ENCODE peak calls at places on chromosomes 6 and 20, in five cellular contexts. One of them, this sample, is unnamed.

GRCh38 chr20:31675828-31676533 is 38.3 kb downstream of the COX4I2 start:
- DNase-seq in Karpas-422: peak
- DNase-seq in activated T-helper 1 cell treated with Interleukin-2 at 50 U/mL for 16 hours: peak
- DNase-seq in midbrain: no peak
- DNase-seq in NCI-H1436: no peak
- DNase-seq in this sample: peak

GRCh38 chr20:61516398-61517208 is 264.5 kb downstream of the CDH4 start:
- DNase-seq in activated T-helper 1 cell treated with Interleukin-2 at 50 U/mL for 16 hours: no peak
- DNase-seq in midbrain: no peak
- DNase-seq in NCI-H1436: no peak
- DNase-seq in Karpas-422: no peak
- DNase-seq in this sample: no peak

GRCh38 chr6:154891901-154892300 is 103.2 kb upstream of the TIAM2 start:
- DNase-seq in midbrain: no peak
- DNase-seq in activated T-helper 1 cell treated with Interleukin-2 at 50 U/mL for 16 hours: no peak
- DNase-seq in NCI-H1436: no peak
- DNase-seq in Karpas-422: no peak
- DNase-seq in this sample: no peak

GRCh38 chr20:47237715-47238114 is 118.8 kb downstream of the ZMYND8 start:
- DNase-seq in midbrain: no peak
- DNase-seq in Karpas-422: no peak
- DNase-seq in NCI-H1436: no peak
- DNase-seq in activated T-helper 1 cell treated with Interleukin-2 at 50 U/mL for 16 hours: no peak
- DNase-seq in this sample: no peak

GRCh38 chr20:17912916-17913315 is 55.7 kb downstream of the SNX5 start:
- DNase-seq in Karpas-422: no peak
- DNase-seq in activated T-helper 1 cell treated with Interleukin-2 at 50 U/mL for 16 hours: no peak
- DNase-seq in NCI-H1436: no peak
- DNase-seq in midbrain: no peak
- DNase-seq in this sample: no peak

GRCh38 chr20:19291024-19291817 is 78.8 kb downstream of the SLC24A3 start:
- DNase-seq in NCI-H1436: no peak
- DNase-seq in activated T-helper 1 cell treated with Interleukin-2 at 50 U/mL for 16 hours: no peak
- DNase-seq in midbrain: no peak
- DNase-seq in Karpas-422: no peak
- DNase-seq in this sample: no peak

GRCh38 chr6:1624848-1625341 is 15.2 kb downstream of the FOXC1 start:
- DNase-seq in midbrain: no peak
- DNase-seq in activated T-helper 1 cell treated with Interleukin-2 at 50 U/mL for 16 hours: no peak
- DNase-seq in Karpas-422: no peak
- DNase-seq in NCI-H1436: no peak
- DNase-seq in this sample: no peak

GRCh38 chr20:57287007-57287810 is 20.8 kb upstream of the BMP7 start:
- DNase-seq in NCI-H1436: no peak
- DNase-seq in Karpas-422: no peak
- DNase-seq in midbrain: no peak
- DNase-seq in activated T-helper 1 cell treated with Interleukin-2 at 50 U/mL for 16 hours: no peak
- DNase-seq in this sample: no peak

GRCh38 chr6:15770347-15771143 is 107.7 kb upstream of the DTNBP1 start:
- DNase-seq in midbrain: no peak
- DNase-seq in NCI-H1436: no peak
- DNase-seq in activated T-helper 1 cell treated with Interleukin-2 at 50 U/mL for 16 hours: no peak
- DNase-seq in Karpas-422: no peak
- DNase-seq in this sample: no peak

GRCh38 chr6:73394577-73395354 is at the start of gene DDX43:
- DNase-seq in NCI-H1436: no peak
- DNase-seq in midbrain: no peak
- DNase-seq in activated T-helper 1 cell treated with Interleukin-2 at 50 U/mL for 16 hours: no peak
- DNase-seq in Karpas-422: no peak
- DNase-seq in this sample: peak

GRCh38 chr6:105791569-105792318 is 294.4 kb upstream of the PRDM1 start:
- DNase-seq in midbrain: no peak
- DNase-seq in NCI-H1436: no peak
- DNase-seq in Karpas-422: no peak
- DNase-seq in activated T-helper 1 cell treated with Interleukin-2 at 50 U/mL for 16 hours: no peak
- DNase-seq in this sample: no peak

GRCh38 chr6:53979468-53980067 is 131.7 kb upstream of the MLIP start:
- DNase-seq in Karpas-422: peak
- DNase-seq in NCI-H1436: peak
- DNase-seq in midbrain: peak
- DNase-seq in activated T-helper 1 cell treated with Interleukin-2 at 50 U/mL for 16 hours: no peak
- DNase-seq in this sample: no peak

GRCh38 chr6:2945069-2945452 is 26.3 kb downstream of the SERPINB6 start:
- DNase-seq in midbrain: no peak
- DNase-seq in activated T-helper 1 cell treated with Interleukin-2 at 50 U/mL for 16 hours: no peak
- DNase-seq in Karpas-422: peak
- DNase-seq in NCI-H1436: no peak
- DNase-seq in this sample: no peak

GRCh38 chr20:615494-615893 is 5.4 kb upstream of the TCF15 start:
- DNase-seq in NCI-H1436: no peak
- DNase-seq in Karpas-422: no peak
- DNase-seq in midbrain: no peak
- DNase-seq in activated T-helper 1 cell treated with Interleukin-2 at 50 U/mL for 16 hours: no peak
- DNase-seq in this sample: no peak

GRCh38 chr6:125273965-125274364 is 27.8 kb downstream of the HDDC2 start:
- DNase-seq in Karpas-422: no peak
- DNase-seq in activated T-helper 1 cell treated with Interleukin-2 at 50 U/mL for 16 hours: no peak
- DNase-seq in NCI-H1436: no peak
- DNase-seq in midbrain: no peak
- DNase-seq in this sample: no peak

GRCh38 chr6:136751478-136751956 is 40.8 kb downstream of the MAP3K5 start:
- DNase-seq in activated T-helper 1 cell treated with Interleukin-2 at 50 U/mL for 16 hours: no peak
- DNase-seq in Karpas-422: no peak
- DNase-seq in NCI-H1436: no peak
- DNase-seq in midbrain: no peak
- DNase-seq in this sample: no peak

GRCh38 chr6:44050872-44051421 is 76.3 kb downstream of the MRPL14 start:
- DNase-seq in NCI-H1436: no peak
- DNase-seq in Karpas-422: no peak
- DNase-seq in midbrain: no peak
- DNase-seq in activated T-helper 1 cell treated with Interleukin-2 at 50 U/mL for 16 hours: no peak
- DNase-seq in this sample: no peak

GRCh38 chr20:10530883-10531282 is 95.8 kb downstream of the SLX4IP start:
- DNase-seq in Karpas-422: no peak
- DNase-seq in midbrain: no peak
- DNase-seq in activated T-helper 1 cell treated with Interleukin-2 at 50 U/mL for 16 hours: no peak
- DNase-seq in NCI-H1436: no peak
- DNase-seq in this sample: no peak

GRCh38 chr6:43895656-43896055 is 125.6 kb downstream of the VEGFA start:
- DNase-seq in activated T-helper 1 cell treated with Interleukin-2 at 50 U/mL for 16 hours: no peak
- DNase-seq in NCI-H1436: no peak
- DNase-seq in Karpas-422: no peak
- DNase-seq in midbrain: no peak
- DNase-seq in this sample: no peak

GRCh38 chr6:27415898-27416297 is 27.3 kb downstream of the ZNF391 start:
- DNase-seq in midbrain: no peak
- DNase-seq in NCI-H1436: no peak
- DNase-seq in activated T-helper 1 cell treated with Interleukin-2 at 50 U/mL for 16 hours: no peak
- DNase-seq in Karpas-422: no peak
- DNase-seq in this sample: no peak

GRCh38 chr6:167139761-167140160 is 16.9 kb downstream of the CCR6 start:
- DNase-seq in activated T-helper 1 cell treated with Interleukin-2 at 50 U/mL for 16 hours: no peak
- DNase-seq in midbrain: no peak
- DNase-seq in Karpas-422: peak
- DNase-seq in NCI-H1436: no peak
- DNase-seq in this sample: no peak

GRCh38 chr6:155241966-155242365 is 21.8 kb upstream of the CLDN20 start:
- DNase-seq in Karpas-422: no peak
- DNase-seq in NCI-H1436: no peak
- DNase-seq in activated T-helper 1 cell treated with Interleukin-2 at 50 U/mL for 16 hours: no peak
- DNase-seq in midbrain: no peak
- DNase-seq in this sample: no peak

GRCh38 chr6:134446228-134446848 is 128.4 kb upstream of the SGK1 start:
- DNase-seq in activated T-helper 1 cell treated with Interleukin-2 at 50 U/mL for 16 hours: no peak
- DNase-seq in NCI-H1436: no peak
- DNase-seq in Karpas-422: no peak
- DNase-seq in midbrain: peak
- DNase-seq in this sample: no peak

GRCh38 chr20:50085481-50086365 is 27.2 kb downstream of the UBE2V1 start:
- DNase-seq in activated T-helper 1 cell treated with Interleukin-2 at 50 U/mL for 16 hours: no peak
- DNase-seq in midbrain: peak
- DNase-seq in NCI-H1436: peak
- DNase-seq in Karpas-422: peak
- DNase-seq in this sample: peak

GRCh38 chr20:48181536-48181935 is 396.3 kb upstream of the SULF2 start:
- DNase-seq in midbrain: no peak
- DNase-seq in NCI-H1436: no peak
- DNase-seq in activated T-helper 1 cell treated with Interleukin-2 at 50 U/mL for 16 hours: no peak
- DNase-seq in Karpas-422: no peak
- DNase-seq in this sample: no peak

GRCh38 chr6:35259946-35260626 is 551 bp downstream of the ZNF76 start:
- DNase-seq in midbrain: peak
- DNase-seq in NCI-H1436: peak
- DNase-seq in Karpas-422: peak
- DNase-seq in activated T-helper 1 cell treated with Interleukin-2 at 50 U/mL for 16 hours: peak
- DNase-seq in this sample: peak

GRCh38 chr6:131765081-131765852 is 42.6 kb upstream of the ENPP1 start:
- DNase-seq in NCI-H1436: no peak
- DNase-seq in midbrain: no peak
- DNase-seq in activated T-helper 1 cell treated with Interleukin-2 at 50 U/mL for 16 hours: no peak
- DNase-seq in Karpas-422: no peak
- DNase-seq in this sample: no peak

GRCh38 chr6:11975353-11975977 is 36.6 kb upstream of the HIVEP1 start:
- DNase-seq in midbrain: no peak
- DNase-seq in activated T-helper 1 cell treated with Interleukin-2 at 50 U/mL for 16 hours: no peak
- DNase-seq in NCI-H1436: no peak
- DNase-seq in Karpas-422: no peak
- DNase-seq in this sample: no peak

GRCh38 chr20:58971429-58971828 is 9.6 kb upstream of the NELFCD start:
- DNase-seq in midbrain: no peak
- DNase-seq in activated T-helper 1 cell treated with Interleukin-2 at 50 U/mL for 16 hours: no peak
- DNase-seq in Karpas-422: no peak
- DNase-seq in NCI-H1436: no peak
- DNase-seq in this sample: no peak

GRCh38 chr6:14748679-14749078 is 497.2 kb upstream of the JARID2 start:
- DNase-seq in midbrain: no peak
- DNase-seq in Karpas-422: no peak
- DNase-seq in activated T-helper 1 cell treated with Interleukin-2 at 50 U/mL for 16 hours: no peak
- DNase-seq in NCI-H1436: no peak
- DNase-seq in this sample: no peak

GRCh38 chr20:59955131-59955796 is 3.0 kb upstream of the CDH26 start:
- DNase-seq in midbrain: peak
- DNase-seq in Karpas-422: no peak
- DNase-seq in NCI-H1436: peak
- DNase-seq in activated T-helper 1 cell treated with Interleukin-2 at 50 U/mL for 16 hours: no peak
- DNase-seq in this sample: no peak

GRCh38 chr6:163415620-163416379 is 1.3 kb downstream of the QKI start:
- DNase-seq in NCI-H1436: no peak
- DNase-seq in activated T-helper 1 cell treated with Interleukin-2 at 50 U/mL for 16 hours: no peak
- DNase-seq in midbrain: no peak
- DNase-seq in Karpas-422: no peak
- DNase-seq in this sample: peak

GRCh38 chr6:56764081-56764566 is 121.4 kb upstream of the DST start:
- DNase-seq in Karpas-422: peak
- DNase-seq in midbrain: peak
- DNase-seq in NCI-H1436: no peak
- DNase-seq in activated T-helper 1 cell treated with Interleukin-2 at 50 U/mL for 16 hours: no peak
- DNase-seq in this sample: no peak